ENCODE peak calls at places on chromosomes 6 and 20, in five cellular contexts. Q is omental fat pad; U is nephron progenitor cell; M is pancreas; Y is activated CD8-positive, alpha-beta T cell treated with anti-CD3 and anti-CD28 coated beads for 36 hours. B is an unnamed sample.

GRCh38 chr6:90765895-90766294 is 179.0 kb upstream of the MAP3K7 start:
- DNase-seq in U (no peak), M (no peak), Y (no peak), Q (no peak), B (no peak)

GRCh38 chr6:43186706-43187105 is 4.7 kb downstream of the CUL9 start:
- DNase-seq in M (no peak), U (no peak), Y (no peak), Q (no peak), B (no peak)

GRCh38 chr6:31356216-31356945 is 598 bp downstream of the HLA-B start:
- DNase-seq in U (peak), Y (peak), M (peak), Q (no peak), B (peak)

GRCh38 chr6:118344014-118344670 is 204.0 kb upstream of the PLN start:
- DNase-seq in Y (no peak), U (no peak), Q (no peak), M (no peak), B (no peak)

GRCh38 chr6:50936277-50936681 is 117.6 kb downstream of the TFAP2B start:
- DNase-seq in Q (no peak), M (no peak), Y (no peak), U (no peak), B (no peak)

GRCh38 chr6:139029470-139030210 is 1.1 kb downstream of the ABRACL start:
- DNase-seq in Y (peak), U (peak), M (peak), Q (peak), B (peak)

GRCh38 chr6:161671117-161671516 is 397.3 kb upstream of the AGPAT4 start:
- DNase-seq in Q (no peak), U (no peak), Y (no peak), M (no peak), B (no peak)

GRCh38 chr6:52491203-52492069 is 71.3 kb downstream of the EFHC1 start:
- DNase-seq in Q (no peak), Y (no peak), U (no peak), M (no peak), B (no peak)

GRCh38 chr6:41039060-41039998 is at the start of gene UNC5CL:
- DNase-seq in Q (no peak), Y (peak), M (peak), U (peak), B (peak)

GRCh38 chr6:121242386-121242785 is 91.9 kb downstream of the TBC1D32 start:
- DNase-seq in U (no peak), Y (no peak), M (no peak), Q (no peak), B (no peak)

GRCh38 chr6:121237859-121238258 is 96.4 kb downstream of the TBC1D32 start:
- DNase-seq in Y (no peak), Q (no peak), M (no peak), U (no peak), B (no peak)

GRCh38 chr6:121235386-121235785 is 98.9 kb downstream of the TBC1D32 start:
- DNase-seq in M (no peak), U (no peak), Q (no peak), Y (no peak), B (no peak)

GRCh38 chr6:121236984-121237383 is 97.3 kb downstream of the TBC1D32 start:
- DNase-seq in Q (no peak), U (no peak), M (no peak), Y (no peak), B (no peak)
- TF ChIP-seq CTCF in Q (no peak), U (no peak), M (no peak), Y (no peak), B (no peak)

GRCh38 chr6:4313044-4313686 is 177.8 kb upstream of the ECI2 start:
- DNase-seq in Q (no peak), U (no peak), Y (no peak), M (peak), B (no peak)
- TF ChIP-seq CTCF in Q (no peak), U (no peak), Y (no peak), M (peak), B (no peak)

DNA sequence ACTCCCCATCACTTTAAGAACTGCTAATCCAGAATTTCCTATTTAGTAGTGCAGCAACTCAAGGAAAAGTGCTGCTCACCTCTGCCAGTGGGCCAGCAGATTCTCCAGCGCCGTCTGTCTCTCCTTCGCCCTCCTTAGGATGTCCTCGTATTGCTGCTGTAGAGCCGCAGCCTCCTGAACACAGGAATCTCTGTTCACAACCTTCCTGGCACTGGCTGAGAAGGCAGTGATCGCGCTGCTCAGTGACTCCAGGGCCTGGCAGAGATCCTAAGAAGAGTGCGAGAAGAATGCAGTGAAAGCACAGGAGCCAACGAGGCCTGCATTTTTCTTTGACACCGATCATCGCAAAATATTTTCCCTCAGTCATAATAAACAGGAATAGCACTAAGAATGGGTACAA is 209.0 kb downstream of the SYNE1 start:
- DNase-seq in M (no peak), Q (no peak), U (no peak), Y (no peak), B (no peak)
- TF ChIP-seq CTCF in M (no peak), Q (no peak), U (no peak), Y (no peak), B (no peak)

DNA sequence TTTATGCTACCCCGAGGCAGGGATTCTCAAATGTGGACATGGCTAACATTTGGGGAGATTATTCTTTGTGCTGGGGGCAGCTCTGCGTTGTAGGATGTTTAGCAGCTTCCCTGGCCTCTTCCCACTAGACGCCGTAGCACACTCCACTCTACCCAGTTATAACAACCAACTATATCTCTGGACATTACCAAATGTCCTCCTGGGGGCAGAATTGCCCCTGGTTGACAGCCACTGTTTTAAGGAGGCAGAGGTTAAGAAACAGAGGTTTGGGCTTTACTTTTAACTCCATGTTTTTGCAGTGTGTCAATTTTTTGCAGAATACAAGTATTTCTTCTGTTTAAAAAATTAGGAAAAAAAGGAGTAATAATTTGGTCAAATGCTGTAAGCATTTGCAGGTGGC is 56.2 kb upstream of the BMP6 start:
- DNase-seq in Q (no peak), M (no peak), U (no peak), Y (no peak), B (no peak)
- TF ChIP-seq CTCF in Q (no peak), M (no peak), U (no peak), Y (no peak), B (no peak)

DNA sequence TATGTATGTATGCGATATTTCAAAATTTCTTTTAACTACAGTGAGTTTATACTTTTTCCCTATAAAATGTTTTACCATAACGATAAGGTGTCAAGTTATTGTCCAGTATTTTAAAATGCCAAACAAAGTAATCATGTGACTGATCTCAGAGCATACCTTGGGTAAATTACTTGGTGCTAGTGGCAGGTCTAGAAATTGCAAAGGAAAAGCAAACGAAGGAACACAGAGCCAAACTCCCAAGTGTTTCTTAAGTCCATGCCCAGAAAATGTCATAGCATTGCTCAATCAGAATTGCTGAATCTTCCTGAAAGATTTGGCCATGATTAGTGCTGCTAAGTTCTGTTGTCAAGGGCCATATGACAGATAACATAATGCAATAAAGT is 77.5 kb downstream of the CAP2 start:
- DNase-seq in Y (no peak), Q (no peak), U (no peak), M (no peak), B (no peak)
- TF ChIP-seq CTCF in Y (no peak), Q (no peak), U (no peak), M (no peak), B (no peak)

GRCh38 chr6:87884203-87884602 is 163.4 kb upstream of the SPACA1 start:
- DNase-seq in M (no peak), Q (no peak), U (no peak), Y (no peak), B (no peak)
- TF ChIP-seq CTCF in M (no peak), Q (no peak), U (no peak), Y (no peak), B (no peak)

DNA sequence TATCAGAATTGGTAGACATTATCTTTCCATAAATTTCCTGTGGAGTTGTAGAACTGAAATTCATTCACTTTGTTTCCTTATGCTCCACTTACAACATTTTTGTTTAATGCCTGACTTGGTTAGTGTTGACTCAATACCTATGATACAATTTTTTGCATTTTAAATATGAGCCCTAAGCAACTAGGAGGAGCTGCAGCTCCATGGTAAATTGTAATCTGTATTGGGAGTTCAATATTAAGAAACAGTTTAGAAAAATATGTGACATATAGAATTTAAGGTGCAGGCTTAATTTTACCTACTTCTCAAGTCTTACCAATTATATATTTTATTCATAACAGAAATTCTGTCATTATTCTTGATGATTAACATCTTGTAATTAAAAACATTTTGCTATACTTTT is 868.3 kb downstream of the EYS start:
- DNase-seq in Y (no peak), Q (no peak), M (no peak), U (no peak), B (no peak)
- TF ChIP-seq CTCF in Y (no peak), Q (no peak), M (no peak), U (no peak), B (no peak)

GRCh38 chr20:10667560-10668167 is 6.1 kb downstream of the JAG1 start:
- DNase-seq in Y (no peak), Q (no peak), U (no peak), M (no peak), B (no peak)
- TF ChIP-seq CTCF in Y (no peak), Q (no peak), U (no peak), M (no peak), B (no peak)

DNA sequence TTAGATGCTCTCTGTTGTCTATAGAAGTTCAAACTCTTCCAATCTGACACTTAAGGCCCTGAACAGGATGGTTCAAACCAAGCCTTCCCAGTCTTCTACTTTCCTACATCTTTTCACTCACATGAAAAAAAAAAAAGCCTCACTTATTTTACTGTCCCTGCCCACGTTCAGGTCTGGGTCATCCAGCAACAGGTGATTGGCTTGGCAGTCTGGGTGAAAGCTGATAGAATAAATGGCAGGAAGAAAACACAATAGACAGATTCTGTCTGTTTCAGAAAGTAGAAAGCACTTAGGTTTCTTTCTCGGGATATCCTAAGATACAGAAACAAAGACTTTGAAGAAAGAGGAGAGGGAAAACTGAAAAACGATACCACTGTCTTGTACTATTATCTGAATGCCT is 61.8 kb upstream of the HSF2 start:
- DNase-seq in Q (no peak), U (no peak), M (no peak), Y (no peak), B (no peak)
- TF ChIP-seq CTCF in Q (no peak), U (no peak), M (no peak), Y (no peak), B (no peak)

B was measured in GM10248.